ENCODE peak calls at places on chromosomes 5 and 9, in seven cellular contexts. One of them, this sample, is unnamed.

GRCh38 chr5:99105216-99105615 is 176.4 kb upstream of the CHD1 start:
- DNase-seq in Peyer's patch: no peak
- DNase-seq in fibroblast of pulmonary artery: peak
- DNase-seq in stomach: no peak
- DNase-seq in ovary: no peak
- DNase-seq in brain microvascular endothelial cell: no peak
- DNase-seq in glutamatergic neuron: no peak
- DNase-seq in this sample: no peak

GRCh38 chr9:105858877-105859276 is 164.5 kb downstream of the TMEM38B start:
- DNase-seq in brain microvascular endothelial cell: no peak
- DNase-seq in ovary: no peak
- DNase-seq in fibroblast of pulmonary artery: no peak
- DNase-seq in Peyer's patch: no peak
- DNase-seq in glutamatergic neuron: no peak
- DNase-seq in stomach: no peak
- DNase-seq in this sample: no peak

GRCh38 chr5:96903300-96903699 is 27.0 kb downstream of the ERAP2 start:
- DNase-seq in Peyer's patch: no peak
- DNase-seq in stomach: no peak
- DNase-seq in brain microvascular endothelial cell: no peak
- DNase-seq in fibroblast of pulmonary artery: no peak
- DNase-seq in glutamatergic neuron: no peak
- DNase-seq in ovary: no peak
- DNase-seq in this sample: no peak

GRCh38 chr5:125194901-125195300 is 448.5 kb upstream of the ZNF608 start:
- DNase-seq in Peyer's patch: no peak
- DNase-seq in fibroblast of pulmonary artery: no peak
- DNase-seq in glutamatergic neuron: peak
- DNase-seq in stomach: no peak
- DNase-seq in ovary: no peak
- DNase-seq in brain microvascular endothelial cell: no peak
- DNase-seq in this sample: no peak

GRCh38 chr9:77764894-77765780 is 117.0 kb upstream of the GNA14 start:
- DNase-seq in stomach: no peak
- DNase-seq in glutamatergic neuron: no peak
- DNase-seq in ovary: no peak
- DNase-seq in Peyer's patch: no peak
- DNase-seq in brain microvascular endothelial cell: peak
- DNase-seq in fibroblast of pulmonary artery: peak
- DNase-seq in this sample: peak

GRCh38 chr9:21552244-21552825 is 70.2 kb upstream of the IFNE start:
- DNase-seq in ovary: no peak
- DNase-seq in glutamatergic neuron: no peak
- DNase-seq in brain microvascular endothelial cell: no peak
- DNase-seq in stomach: no peak
- DNase-seq in fibroblast of pulmonary artery: no peak
- DNase-seq in Peyer's patch: no peak
- DNase-seq in this sample: no peak

GRCh38 chr5:67528953-67529352 is 332.4 kb upstream of the CD180 start:
- DNase-seq in brain microvascular endothelial cell: no peak
- DNase-seq in Peyer's patch: no peak
- DNase-seq in fibroblast of pulmonary artery: no peak
- DNase-seq in stomach: no peak
- DNase-seq in glutamatergic neuron: no peak
- DNase-seq in ovary: no peak
- DNase-seq in this sample: no peak

GRCh38 chr5:128782446-128782845 is 182.8 kb upstream of the SLC27A6 start:
- DNase-seq in ovary: no peak
- DNase-seq in fibroblast of pulmonary artery: peak
- DNase-seq in Peyer's patch: no peak
- DNase-seq in stomach: peak
- DNase-seq in brain microvascular endothelial cell: peak
- DNase-seq in glutamatergic neuron: no peak
- DNase-seq in this sample: peak

GRCh38 chr5:126182901-126183695 is 240.1 kb upstream of the GRAMD2B start:
- DNase-seq in ovary: no peak
- DNase-seq in Peyer's patch: no peak
- DNase-seq in fibroblast of pulmonary artery: no peak
- DNase-seq in glutamatergic neuron: no peak
- DNase-seq in brain microvascular endothelial cell: no peak
- DNase-seq in stomach: no peak
- DNase-seq in this sample: no peak

GRCh38 chr9:127910613-127911205 is 6.1 kb downstream of the ST6GALNAC4 start:
- DNase-seq in glutamatergic neuron: no peak
- DNase-seq in brain microvascular endothelial cell: no peak
- DNase-seq in ovary: no peak
- DNase-seq in fibroblast of pulmonary artery: peak
- DNase-seq in Peyer's patch: no peak
- DNase-seq in stomach: no peak
- DNase-seq in this sample: peak

GRCh38 chr5:99032234-99033013 is 103.6 kb upstream of the CHD1 start:
- DNase-seq in glutamatergic neuron: no peak
- DNase-seq in Peyer's patch: no peak
- DNase-seq in brain microvascular endothelial cell: peak
- DNase-seq in ovary: peak
- DNase-seq in stomach: peak
- DNase-seq in fibroblast of pulmonary artery: peak
- DNase-seq in this sample: peak

GRCh38 chr9:38047301-38048251 is 21.5 kb downstream of the SHB start:
- DNase-seq in brain microvascular endothelial cell: peak
- DNase-seq in ovary: no peak
- DNase-seq in stomach: peak
- DNase-seq in fibroblast of pulmonary artery: peak
- DNase-seq in glutamatergic neuron: no peak
- DNase-seq in Peyer's patch: peak
- DNase-seq in this sample: peak

GRCh38 chr5:170892201-170892600 is 30.4 kb downstream of the RANBP17 start:
- DNase-seq in brain microvascular endothelial cell: peak
- DNase-seq in ovary: no peak
- DNase-seq in stomach: no peak
- DNase-seq in glutamatergic neuron: no peak
- DNase-seq in fibroblast of pulmonary artery: peak
- DNase-seq in Peyer's patch: no peak
- DNase-seq in this sample: peak

DNA sequence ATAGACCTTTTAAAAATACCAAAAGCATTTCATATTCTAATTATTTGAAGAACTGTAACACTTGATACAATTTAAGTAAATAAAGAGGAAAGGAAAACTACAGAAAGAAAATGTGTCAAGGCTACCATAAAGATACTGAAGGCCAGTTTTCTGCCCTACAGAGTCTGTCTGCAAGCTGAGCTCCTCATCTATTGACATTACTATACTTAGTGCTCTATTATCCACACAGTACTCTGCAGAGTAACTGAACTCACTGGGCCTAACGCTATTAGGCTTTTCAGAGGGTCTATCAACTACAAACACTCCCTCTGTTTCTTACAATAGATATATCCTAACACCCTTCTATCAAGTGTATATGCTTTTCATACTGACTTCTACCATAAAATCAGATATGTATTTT is 57.1 kb upstream of the SUSD1 start:
- DNase-seq in ovary: no peak
- DNase-seq in glutamatergic neuron: no peak
- DNase-seq in Peyer's patch: no peak
- DNase-seq in stomach: no peak
- DNase-seq in fibroblast of pulmonary artery: no peak
- DNase-seq in brain microvascular endothelial cell: no peak
- DNase-seq in this sample: no peak
- TF ChIP-seq CTCF in ovary: no peak
- TF ChIP-seq CTCF in glutamatergic neuron: no peak
- TF ChIP-seq CTCF in Peyer's patch: no peak
- TF ChIP-seq CTCF in stomach: no peak
- TF ChIP-seq CTCF in fibroblast of pulmonary artery: no peak
- TF ChIP-seq CTCF in brain microvascular endothelial cell: no peak
- TF ChIP-seq CTCF in this sample: no peak

GRCh38 chr5:3194684-3195083 is 400.9 kb upstream of the IRX1 start:
- DNase-seq in brain microvascular endothelial cell: no peak
- DNase-seq in ovary: no peak
- DNase-seq in stomach: no peak
- DNase-seq in fibroblast of pulmonary artery: no peak
- DNase-seq in glutamatergic neuron: no peak
- DNase-seq in Peyer's patch: no peak
- DNase-seq in this sample: no peak

GRCh38 chr5:3194141-3194540 is 401.5 kb upstream of the IRX1 start:
- DNase-seq in ovary: no peak
- DNase-seq in fibroblast of pulmonary artery: no peak
- DNase-seq in glutamatergic neuron: no peak
- DNase-seq in brain microvascular endothelial cell: no peak
- DNase-seq in stomach: no peak
- DNase-seq in Peyer's patch: no peak
- DNase-seq in this sample: no peak

GRCh38 chr5:3197699-3198098 is 397.9 kb upstream of the IRX1 start:
- DNase-seq in fibroblast of pulmonary artery: no peak
- DNase-seq in Peyer's patch: no peak
- DNase-seq in stomach: no peak
- DNase-seq in ovary: no peak
- DNase-seq in brain microvascular endothelial cell: no peak
- DNase-seq in glutamatergic neuron: peak
- DNase-seq in this sample: no peak

GRCh38 chr5:3197237-3197636 is 398.4 kb upstream of the IRX1 start:
- DNase-seq in brain microvascular endothelial cell: no peak
- DNase-seq in ovary: no peak
- DNase-seq in glutamatergic neuron: no peak
- DNase-seq in Peyer's patch: no peak
- DNase-seq in stomach: no peak
- DNase-seq in fibroblast of pulmonary artery: no peak
- DNase-seq in this sample: no peak

DNA sequence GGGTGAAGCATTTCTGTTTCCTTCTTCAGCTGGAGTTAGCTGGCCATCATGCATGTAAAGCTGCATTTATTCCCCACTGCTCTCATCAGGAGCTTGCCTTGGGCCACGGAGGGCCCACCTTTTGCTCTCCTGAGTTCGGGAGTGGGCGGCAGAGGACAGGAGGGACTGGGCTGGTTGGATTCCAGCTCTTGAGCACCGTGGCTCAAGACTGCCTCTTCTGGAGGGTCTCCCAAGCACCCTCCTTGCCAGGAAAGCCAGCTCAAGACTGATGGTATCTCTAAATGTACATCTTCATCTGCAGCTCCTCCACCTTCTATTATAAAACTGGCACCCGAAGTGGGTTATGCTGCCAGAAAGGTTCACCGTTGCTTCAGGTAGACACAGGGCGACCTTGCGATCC is 399.6 kb upstream of the IRX1 start:
- DNase-seq in glutamatergic neuron: no peak
- DNase-seq in brain microvascular endothelial cell: no peak
- DNase-seq in stomach: no peak
- DNase-seq in ovary: no peak
- DNase-seq in fibroblast of pulmonary artery: no peak
- DNase-seq in Peyer's patch: no peak
- DNase-seq in this sample: no peak
- TF ChIP-seq CTCF in glutamatergic neuron: no peak
- TF ChIP-seq CTCF in brain microvascular endothelial cell: no peak
- TF ChIP-seq CTCF in stomach: no peak
- TF ChIP-seq CTCF in ovary: no peak
- TF ChIP-seq CTCF in fibroblast of pulmonary artery: no peak
- TF ChIP-seq CTCF in Peyer's patch: no peak
- TF ChIP-seq CTCF in this sample: no peak

GRCh38 chr9:4579011-4579410 is 83.1 kb upstream of the PLPP6 start:
- DNase-seq in ovary: no peak
- DNase-seq in Peyer's patch: no peak
- DNase-seq in fibroblast of pulmonary artery: no peak
- DNase-seq in stomach: no peak
- DNase-seq in brain microvascular endothelial cell: no peak
- DNase-seq in glutamatergic neuron: no peak
- DNase-seq in this sample: no peak
- TF ChIP-seq CTCF in ovary: no peak
- TF ChIP-seq CTCF in Peyer's patch: no peak
- TF ChIP-seq CTCF in fibroblast of pulmonary artery: no peak
- TF ChIP-seq CTCF in stomach: no peak
- TF ChIP-seq CTCF in brain microvascular endothelial cell: no peak
- TF ChIP-seq CTCF in glutamatergic neuron: no peak
- TF ChIP-seq CTCF in this sample: no peak

DNA sequence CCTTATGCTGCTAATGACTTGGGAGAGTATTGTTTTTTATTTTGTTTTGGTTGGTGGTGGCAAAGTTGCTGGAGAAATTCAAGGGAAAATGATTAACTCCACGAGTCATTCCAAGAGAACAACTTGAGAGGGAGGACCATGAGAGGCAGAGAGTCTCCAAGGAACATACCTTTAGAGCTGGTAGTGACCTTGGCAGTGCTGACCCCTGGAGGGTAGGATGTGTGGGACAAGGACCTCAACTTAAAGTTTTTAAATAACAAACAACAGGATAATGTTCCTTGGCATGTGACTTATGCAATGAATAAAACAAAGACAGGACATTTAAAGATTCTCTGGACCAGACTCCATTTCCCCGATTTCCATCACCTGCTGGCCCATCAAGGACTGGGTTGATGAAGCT is 139.7 kb downstream of the LRRC70 start:
- DNase-seq in glutamatergic neuron: no peak
- DNase-seq in ovary: no peak
- DNase-seq in brain microvascular endothelial cell: no peak
- DNase-seq in fibroblast of pulmonary artery: peak
- DNase-seq in stomach: no peak
- DNase-seq in Peyer's patch: no peak
- DNase-seq in this sample: peak
- TF ChIP-seq CTCF in glutamatergic neuron: no peak
- TF ChIP-seq CTCF in ovary: no peak
- TF ChIP-seq CTCF in brain microvascular endothelial cell: no peak
- TF ChIP-seq CTCF in fibroblast of pulmonary artery: peak
- TF ChIP-seq CTCF in stomach: no peak
- TF ChIP-seq CTCF in Peyer's patch: no peak
- TF ChIP-seq CTCF in this sample: peak

This sample was measured in fibroblast of villous mesenchyme.